ENCODE peak calls at places on chromosome 18, in seven cellular contexts. P is endodermal cell, L is left lung, X is neural progenitor cell, Y is psoas muscle, T is transverse colon, C is tibial nerve. U is an unnamed sample.

GRCh38 chr18:2147424-2147823 is 423.9 kb downstream of the METTL4 start:
- DNase-seq in T (no peak), C (no peak), L (no peak), P (no peak), Y (no peak), X (no peak), U (no peak)

GRCh38 chr18:26556573-26556972 is 8.2 kb upstream of the KCTD1 start:
- DNase-seq in T (no peak), L (no peak), Y (no peak), C (no peak), X (no peak), P (no peak), U (no peak)

GRCh38 chr18:73461038-73461779 is 593.4 kb upstream of the NETO1 start:
- DNase-seq in Y (no peak), L (no peak), X (peak; percentile 36), T (no peak), P (peak; percentile 56), C (no peak), U (no peak)

GRCh38 chr18:49899647-49900330 is 86.5 kb upstream of the ACAA2 start:
- DNase-seq in X (peak; percentile 27), T (no peak), C (no peak), Y (no peak), L (no peak), P (no peak), U (no peak)

GRCh38 chr18:23342506-23342905 is 110.6 kb upstream of the RIOK3 start:
- DNase-seq in T (no peak), Y (no peak), C (no peak), L (no peak), P (no peak), X (no peak), U (no peak)

GRCh38 chr18:34330308-34330707 is 105.6 kb upstream of the NOL4 start:
- DNase-seq in X (no peak), P (no peak), Y (no peak), T (no peak), C (no peak), L (no peak), U (no peak)

GRCh38 chr18:38115201-38115600 is 549.6 kb upstream of the CELF4 start:
- DNase-seq in X (no peak), C (no peak), T (no peak), Y (no peak), P (no peak), L (no peak), U (no peak)

GRCh38 chr18:78722391-78722790 is 257.2 kb upstream of the SALL3 start:
- DNase-seq in L (no peak), P (no peak), Y (no peak), T (no peak), C (no peak), X (no peak), U (no peak)

GRCh38 chr18:30481871-30482270 is 560.7 kb downstream of the DSC3 start:
- DNase-seq in C (no peak), X (no peak), Y (no peak), L (no peak), T (no peak), P (peak; percentile 61), U (no peak)

GRCh38 chr18:53971331-53971730 is 253.1 kb downstream of the MBD2 start:
- DNase-seq in Y (no peak), X (no peak), T (no peak), P (no peak), L (no peak), C (no peak), U (no peak)

GRCh38 chr18:59802031-59802430 is 97.8 kb upstream of the PMAIP1 start:
- DNase-seq in P (no peak), T (no peak), C (no peak), L (no peak), X (no peak), Y (no peak), U (no peak)

GRCh38 chr18:11066038-11066437 is 83.3 kb downstream of the PIEZO2 start:
- DNase-seq in P (peak; percentile 66), L (no peak), C (no peak), X (peak; percentile 4), Y (no peak), T (no peak), U (no peak)

GRCh38 chr18:43161528-43161927 is 46.0 kb upstream of the RIT2 start:
- DNase-seq in C (no peak), Y (no peak), P (no peak), T (no peak), L (no peak), X (no peak), U (no peak)

GRCh38 chr18:7255054-7255453 is 24.2 kb downstream of the LRRC30 start:
- DNase-seq in Y (no peak), P (no peak), L (no peak), C (no peak), T (no peak), X (no peak), U (no peak)

GRCh38 chr18:7021994-7022840 is 95.4 kb downstream of the LAMA1 start:
- DNase-seq in C (no peak), L (no peak), T (peak; percentile 66), P (no peak), X (peak; percentile 4), Y (no peak), U (no peak)

GRCh38 chr18:23658296-23658695 is 4.4 kb downstream of the ANKRD29 start:
- DNase-seq in P (no peak), C (no peak), Y (no peak), T (no peak), L (no peak), X (no peak), U (no peak)

GRCh38 chr18:37442477-37442876 is 123.1 kb downstream of the CELF4 start:
- DNase-seq in Y (no peak), X (no peak), L (no peak), C (no peak), T (no peak), P (no peak), U (no peak)

GRCh38 chr18:13616525-13617035 is 109.8 kb downstream of the FAM210A start:
- DNase-seq in L (no peak), X (no peak), T (no peak), Y (no peak), C (no peak), P (no peak), U (no peak)

GRCh38 chr18:65133610-65134009 is 617.2 kb upstream of the CDH7 start:
- DNase-seq in P (no peak), T (no peak), C (no peak), Y (no peak), X (no peak), L (no peak), U (no peak)

GRCh38 chr18:26780520-26781325 is 84.8 kb downstream of the AQP4 start:
- DNase-seq in C (no peak), X (no peak), L (no peak), Y (no peak), P (no peak), T (no peak), U (no peak)

GRCh38 chr18:43303376-43303775 is 26.1 kb upstream of the SYT4 start:
- DNase-seq in P (no peak), C (no peak), X (no peak), L (no peak), Y (no peak), T (no peak), U (no peak)

GRCh38 chr18:48340502-48340901 is 68.7 kb downstream of the ZBTB7C start:
- DNase-seq in L (no peak), Y (no peak), P (no peak), X (no peak), C (peak; percentile 26), T (no peak), U (no peak)

GRCh38 chr18:77316013-77316412 is 66.4 kb downstream of the GALR1 start:
- DNase-seq in T (no peak), Y (no peak), P (no peak), X (no peak), C (no peak), L (peak; percentile 57), U (no peak)

GRCh38 chr18:50879302-50880107 is 587 bp downstream of the ME2 start:
- DNase-seq in Y (no peak), P (peak; percentile 82), C (peak; percentile 22), T (peak; percentile 41), X (no peak), L (peak; percentile 91), U (peak; percentile 20)

GRCh38 chr18:47756364-47757016 is 174.0 kb downstream of the SMAD2 start:
- DNase-seq in T (peak; percentile 63), P (peak; percentile 94), Y (peak; percentile 63), L (peak; percentile 85), C (peak; percentile 41), X (peak; percentile 83), U (peak; percentile 74)

GRCh38 chr18:3605562-3606443 is 155.8 kb downstream of the TGIF1 start:
- DNase-seq in Y (no peak), X (peak; percentile 19), C (no peak), T (no peak), P (no peak), L (no peak), U (peak; percentile 67)
- H3K4me1 ChIP-seq in Y (peaks cover 35% of the 10 kb centered on the region), X (peaks cover 37% of the 10 kb centered on the region), C (peaks cover 38% of the 10 kb centered on the region), T (peaks cover 42% of the 10 kb centered on the region), P (peaks cover 7% of the 10 kb centered on the region), L (peaks cover 49% of the 10 kb centered on the region), U (peaks cover 3% of the 10 kb centered on the region)

GRCh38 chr18:905948-906415 is 1.3 kb downstream of the ADCYAP1 start:
- DNase-seq in Y (no peak), X (peak; percentile 45), T (no peak), L (peak; percentile 63), P (peak; percentile 66), C (no peak), U (no peak)
- H3K4me3 ChIP-seq in Y (no peak overlapping the region), X (peak overlapping the region; percentile 57), T (no peak overlapping the region), L (no peak overlapping the region), P (peak overlapping the region; percentile 28), C (no peak overlapping the region), U (no peak overlapping the region)

GRCh38 chr18:45557296-45557695 is 58.0 kb upstream of the SLC14A2 start:
- DNase-seq in P (no peak), X (no peak), Y (no peak), C (no peak), L (no peak), T (no peak), U (no peak)

GRCh38 chr18:45560870-45561269 is 54.4 kb upstream of the SLC14A2 start:
- DNase-seq in C (no peak), T (no peak), X (no peak), P (no peak), Y (no peak), L (no peak), U (no peak)

GRCh38 chr18:45556217-45556616 is 59.1 kb upstream of the SLC14A2 start:
- DNase-seq in Y (no peak), L (no peak), T (no peak), C (no peak), P (no peak), X (no peak), U (no peak)

GRCh38 chr18:45557779-45558178 is 57.5 kb upstream of the SLC14A2 start:
- DNase-seq in T (no peak), L (no peak), C (no peak), X (no peak), Y (no peak), P (no peak), U (no peak)

GRCh38 chr18:45559258-45559657 is 56.0 kb upstream of the SLC14A2 start:
- DNase-seq in X (no peak), C (no peak), P (no peak), Y (no peak), T (no peak), L (no peak), U (no peak)
- H3K27ac ChIP-seq in X (no peak overlapping the region), C (no peak overlapping the region), P (no peak overlapping the region), Y (no peak overlapping the region), T (no peak overlapping the region), L (no peak overlapping the region), U (no peak overlapping the region)

GRCh38 chr18:56162871-56163270 is 475.5 kb downstream of the TXNL1 start:
- DNase-seq in T (no peak), X (no peak), P (no peak), Y (no peak), L (no peak), C (no peak), U (no peak)
- H3K4me1 ChIP-seq in T (peaks cover 11% of the 10 kb centered on the region), X (peaks cover 6% of the 10 kb centered on the region), P (peaks cover 14% of the 10 kb centered on the region), Y (no peaks in the 10 kb centered on the region), L (peaks cover 9% of the 10 kb centered on the region), C (peaks cover 24% of the 10 kb centered on the region), U (no peaks in the 10 kb centered on the region)

U was measured in Peyer's patch.